ENCODE peak calls at places on chromosomes 11 and 22, in five cellular contexts. K is omental fat pad, Q is progenitor cell of endocrine pancreas, D is RWPE1, R is HCEC 1CT. J is an unnamed sample.

GRCh38 chr11:95005642-95006041 is 19.4 kb upstream of the KDM4E start:
- DNase-seq in R (no peak), Q (no peak), D (no peak), K (no peak), J (no peak)

GRCh38 chr22:44753189-44754042 is 1.0 kb downstream of the ARHGAP8 start:
- DNase-seq in D (no peak), Q (no peak), K (no peak), R (no peak), J (peak)

GRCh38 chr11:36425593-36426206 is 84.4 kb downstream of the TRAF6 start:
- DNase-seq in D (no peak), K (no peak), Q (no peak), R (no peak), J (no peak)

GRCh38 chr11:30936476-30936875 is 350.3 kb upstream of the MPPED2 start:
- DNase-seq in K (no peak), Q (no peak), D (no peak), R (no peak), J (no peak)

GRCh38 chr11:34379081-34379480 is 21.3 kb upstream of the ABTB2 start:
- DNase-seq in D (no peak), K (no peak), R (peak), Q (no peak), J (no peak)

GRCh38 chr22:46115388-46115678 is 35.0 kb upstream of the PPARA start:
- DNase-seq in Q (no peak), K (no peak), R (no peak), D (no peak), J (no peak)

GRCh38 chr11:19769820-19770219 is 57.2 kb downstream of the NAV2 start:
- DNase-seq in K (no peak), D (no peak), R (peak), Q (no peak), J (no peak)

GRCh38 chr22:40009231-40009769 is 14.5 kb downstream of the FAM83F start:
- DNase-seq in Q (no peak), K (no peak), D (no peak), R (no peak), J (no peak)

GRCh38 chr11:12007769-12008737 is at the start of gene DKK3:
- DNase-seq in Q (no peak), R (peak), K (no peak), D (peak), J (no peak)

GRCh38 chr11:3747704-3748103 is 49.6 kb downstream of the NUP98 start:
- DNase-seq in K (no peak), Q (no peak), D (peak), R (peak), J (no peak)

GRCh38 chr22:32996276-32996675 is 61.9 kb downstream of the SYN3 start:
- DNase-seq in Q (no peak), K (no peak), R (no peak), D (no peak), J (no peak)

GRCh38 chr11:63866211-63866610 is 27.3 kb downstream of the MARK2 start:
- DNase-seq in R (peak), D (no peak), K (no peak), Q (no peak), J (no peak)

GRCh38 chr11:121777056-121777455 is 324.3 kb upstream of the SORL1-AS1 start:
- DNase-seq in D (no peak), K (no peak), R (no peak), Q (no peak), J (no peak)

GRCh38 chr11:94151903-94152677 is 23.4 kb downstream of the PANX1 start:
- DNase-seq in Q (no peak), R (peak), D (peak), K (no peak), J (no peak)

GRCh38 chr11:77063407-77063806 is 3.4 kb upstream of the CAPN5 start:
- DNase-seq in R (no peak), K (no peak), Q (no peak), D (no peak), J (no peak)

J was measured in T47D.